ENCODE peak calls at places on chromosomes 16 and 17, in six cellular contexts. G is uterus; M is activated CD4-positive, alpha-beta T cell treated with anti-CD3 and anti-CD28 coated beads, Interleukin-2, amount 10 ng/mL, durations not matched to agents 7 days and 5 days; K is activated T-helper 1 cell treated with anti-CD3 and anti-CD28 coated beads, Interleukin-2, amount 50 U/mL, for 16 hours; J is NCI-H69; P is ACHN. N is an unnamed sample.

GRCh38 chr16:65489531-65490023 is 367.7 kb upstream of the CDH11 start:
- DNase-seq in P (no peak), J (no peak), M (no peak), K (no peak), G (no peak), N (no peak)

GRCh38 chr17:65228734-65229390 is 91.7 kb downstream of the RGS9 start:
- DNase-seq in M (peak; percentile 48), G (no peak), J (peak; percentile 71), K (no peak), P (no peak), N (peak; percentile 66)

GRCh38 chr17:73423159-73423715 is 111.4 kb upstream of the CDC42EP4 start:
- DNase-seq in J (no peak), M (no peak), P (no peak), K (no peak), G (no peak), N (no peak)

GRCh38 chr16:80619824-80620223 is 79.0 kb downstream of the DYNLRB2 start:
- DNase-seq in G (no peak), K (no peak), J (no peak), M (no peak), P (no peak), N (no peak)

GRCh38 chr16:78689031-78689430 is 589.6 kb downstream of the WWOX start:
- DNase-seq in K (no peak), J (no peak), G (peak; percentile 42), P (no peak), M (no peak), N (no peak)

GRCh38 chr17:75783069-75783783 is 1.4 kb upstream of the UNK start:
- DNase-seq in G (no peak), J (peak; percentile 67), M (peak; percentile 58), K (no peak), P (peak; percentile 68), N (no peak)

GRCh38 chr16:3147046-3147756 is 12.4 kb downstream of the ZNF213 start:
- DNase-seq in J (no peak), P (no peak), G (no peak), M (no peak), K (no peak), N (no peak)

GRCh38 chr16:86680137-86680536 is 101.8 kb downstream of the FOXL1 start:
- DNase-seq in J (no peak), G (no peak), K (no peak), M (no peak), P (no peak), N (no peak)

GRCh38 chr17:5499790-5500189 is 13.4 kb downstream of the MIS12 start:
- DNase-seq in G (peak; percentile 24), K (no peak), M (no peak), P (no peak), J (peak; percentile 54), N (no peak)

GRCh38 chr16:55408656-55409055 is 70.3 kb upstream of the MMP2 start:
- DNase-seq in P (no peak), M (no peak), G (no peak), J (no peak), K (no peak), N (no peak)

GRCh38 chr17:30240177-30240576 is 4.7 kb upstream of the SLC6A4 start:
- DNase-seq in J (no peak), P (no peak), M (no peak), G (no peak), K (no peak), N (no peak)

GRCh38 chr17:66494023-66494803 is 191.8 kb downstream of the PRKCA start:
- DNase-seq in J (peak; percentile 71), P (peak; percentile 81), K (no peak), G (no peak), M (no peak), N (no peak)

GRCh38 chr17:34816806-34817205 is 144.5 kb downstream of the CCT6B start:
- DNase-seq in G (no peak), J (peak; percentile 33), K (no peak), P (no peak), M (no peak), N (no peak)

GRCh38 chr16:53417011-53417410 is 17.3 kb upstream of the RBL2 start:
- DNase-seq in G (no peak), M (no peak), P (no peak), K (no peak), J (no peak), N (no peak)

GRCh38 chr17:71985111-71986039 is 135.4 kb upstream of the SOX9 start:
- DNase-seq in M (no peak), P (no peak), G (no peak), J (no peak), K (no peak), N (no peak)

GRCh38 chr17:78127240-78127887 is 1.2 kb downstream of the TMC6 start:
- DNase-seq in P (no peak), M (peak; percentile 76), G (no peak), J (no peak), K (peak; percentile 53), N (peak; percentile 85)

GRCh38 chr16:24525970-24526559 is 13.3 kb upstream of the RBBP6 start:
- DNase-seq in M (no peak), P (no peak), J (no peak), G (peak; percentile 28), K (no peak), N (no peak)

GRCh38 chr16:59591480-59591879 is 857.4 kb upstream of the GOT2 start:
- DNase-seq in G (no peak), K (no peak), P (no peak), J (no peak), M (no peak), N (no peak)

GRCh38 chr16:78100162-78100467 is 661 bp downstream of the WWOX start:
- DNase-seq in M (no peak), J (no peak), G (no peak), P (no peak), K (no peak), N (no peak)

GRCh38 chr17:80990921-80991644 is 558 bp upstream of the CHMP6 start:
- DNase-seq in J (peak; percentile 54), G (no peak), K (no peak), M (no peak), P (no peak), N (no peak)

GRCh38 chr16:71912483-71912882 is 17.2 kb downstream of the IST1 start:
- DNase-seq in K (no peak), M (no peak), J (no peak), P (no peak), G (no peak), N (no peak)

GRCh38 chr16:2955779-2956565 is 8.1 kb upstream of the KREMEN2 start:
- DNase-seq in G (no peak), P (no peak), J (no peak), M (no peak), K (no peak), N (no peak)

GRCh38 chr17:82315703-82316358 is 1.6 kb downstream of the CD7 start:
- DNase-seq in K (no peak), J (no peak), M (peak; percentile 42), P (no peak), G (no peak), N (peak; percentile 50)

GRCh38 chr17:82781894-82782274 is 30.0 kb downstream of the TBCD start:
- DNase-seq in G (peak; percentile 83), J (peak; percentile 65), P (peak; percentile 72), K (peak; percentile 75), M (peak; percentile 89), N (peak; percentile 89)

GRCh38 chr17:35313875-35314409 is 59.5 kb downstream of the SLFN11 start:
- DNase-seq in M (no peak), J (no peak), P (no peak), G (peak; percentile 26), K (no peak), N (no peak)

N was measured in activated CD4-positive, alpha-beta memory T cell treated with anti-CD3 and anti-CD28 coated beads, Interleukin-2, amount 10 ng/mL, durations not matched to agents 7 days and 5 days.